ENCODE peak calls at places on chromosomes 11 and 22, in seven cellular contexts. One of them, this sample, is unnamed.

GRCh38 chr22:41447435-41448188 is 1.0 kb upstream of the TOB2 start:
- DNase-seq in adrenal gland: peak; percentile 76
- DNase-seq in suprapubic skin: peak; percentile 85
- DNase-seq in IMR-90: peak; percentile 50
- DNase-seq in thyroid gland: peak; percentile 75
- DNase-seq in prostate gland: peak; percentile 60
- DNase-seq in H1: no peak
- DNase-seq in this sample: peak; percentile 75

GRCh38 chr11:96155627-96156378 is 187.2 kb downstream of the MAML2 start:
- DNase-seq in adrenal gland: peak; percentile 86
- DNase-seq in suprapubic skin: peak; percentile 85
- DNase-seq in IMR-90: peak; percentile 97
- DNase-seq in thyroid gland: peak; percentile 44
- DNase-seq in prostate gland: peak; percentile 42
- DNase-seq in H1: no peak
- DNase-seq in this sample: peak; percentile 69

GRCh38 chr11:6414874-6415328 is 4.0 kb downstream of the APBB1 start:
- DNase-seq in adrenal gland: no peak
- DNase-seq in suprapubic skin: no peak
- DNase-seq in IMR-90: no peak
- DNase-seq in thyroid gland: no peak
- DNase-seq in prostate gland: no peak
- DNase-seq in H1: no peak
- DNase-seq in this sample: no peak

GRCh38 chr11:19359425-19360000 is 118.8 kb upstream of the E2F8 start:
- DNase-seq in adrenal gland: no peak
- DNase-seq in suprapubic skin: no peak
- DNase-seq in IMR-90: peak; percentile 72
- DNase-seq in thyroid gland: peak; percentile 87
- DNase-seq in prostate gland: no peak
- DNase-seq in H1: no peak
- DNase-seq in this sample: no peak

GRCh38 chr11:77311701-77312100 is 10.2 kb upstream of the GDPD4 start:
- DNase-seq in adrenal gland: no peak
- DNase-seq in suprapubic skin: no peak
- DNase-seq in IMR-90: no peak
- DNase-seq in thyroid gland: no peak
- DNase-seq in prostate gland: no peak
- DNase-seq in H1: no peak
- DNase-seq in this sample: no peak

GRCh38 chr22:47586038-47586437 is 823.6 kb downstream of the TBC1D22A start:
- DNase-seq in adrenal gland: no peak
- DNase-seq in suprapubic skin: peak; percentile 3
- DNase-seq in IMR-90: no peak
- DNase-seq in thyroid gland: no peak
- DNase-seq in prostate gland: no peak
- DNase-seq in H1: no peak
- DNase-seq in this sample: no peak

GRCh38 chr11:35919244-35919643 is 24.6 kb upstream of the LDLRAD3 start:
- DNase-seq in adrenal gland: no peak
- DNase-seq in suprapubic skin: no peak
- DNase-seq in IMR-90: peak; percentile 12
- DNase-seq in thyroid gland: no peak
- DNase-seq in prostate gland: no peak
- DNase-seq in H1: no peak
- DNase-seq in this sample: no peak

GRCh38 chr22:37054078-37054440 is 2.5 kb downstream of the KCTD17 start:
- DNase-seq in adrenal gland: no peak
- DNase-seq in suprapubic skin: no peak
- DNase-seq in IMR-90: no peak
- DNase-seq in thyroid gland: no peak
- DNase-seq in prostate gland: no peak
- DNase-seq in H1: no peak
- DNase-seq in this sample: no peak

GRCh38 chr11:1222491-1223345 is at the start of gene MUC5B:
- DNase-seq in adrenal gland: peak; percentile 72
- DNase-seq in suprapubic skin: peak; percentile 52
- DNase-seq in IMR-90: no peak
- DNase-seq in thyroid gland: no peak
- DNase-seq in prostate gland: no peak
- DNase-seq in H1: no peak
- DNase-seq in this sample: peak; percentile 37

GRCh38 chr22:20803696-20804324 is 29.9 kb downstream of the SERPIND1 start:
- DNase-seq in adrenal gland: no peak
- DNase-seq in suprapubic skin: no peak
- DNase-seq in IMR-90: peak; percentile 44
- DNase-seq in thyroid gland: peak; percentile 9
- DNase-seq in prostate gland: no peak
- DNase-seq in H1: peak; percentile 29
- DNase-seq in this sample: peak; percentile 60

DNA sequence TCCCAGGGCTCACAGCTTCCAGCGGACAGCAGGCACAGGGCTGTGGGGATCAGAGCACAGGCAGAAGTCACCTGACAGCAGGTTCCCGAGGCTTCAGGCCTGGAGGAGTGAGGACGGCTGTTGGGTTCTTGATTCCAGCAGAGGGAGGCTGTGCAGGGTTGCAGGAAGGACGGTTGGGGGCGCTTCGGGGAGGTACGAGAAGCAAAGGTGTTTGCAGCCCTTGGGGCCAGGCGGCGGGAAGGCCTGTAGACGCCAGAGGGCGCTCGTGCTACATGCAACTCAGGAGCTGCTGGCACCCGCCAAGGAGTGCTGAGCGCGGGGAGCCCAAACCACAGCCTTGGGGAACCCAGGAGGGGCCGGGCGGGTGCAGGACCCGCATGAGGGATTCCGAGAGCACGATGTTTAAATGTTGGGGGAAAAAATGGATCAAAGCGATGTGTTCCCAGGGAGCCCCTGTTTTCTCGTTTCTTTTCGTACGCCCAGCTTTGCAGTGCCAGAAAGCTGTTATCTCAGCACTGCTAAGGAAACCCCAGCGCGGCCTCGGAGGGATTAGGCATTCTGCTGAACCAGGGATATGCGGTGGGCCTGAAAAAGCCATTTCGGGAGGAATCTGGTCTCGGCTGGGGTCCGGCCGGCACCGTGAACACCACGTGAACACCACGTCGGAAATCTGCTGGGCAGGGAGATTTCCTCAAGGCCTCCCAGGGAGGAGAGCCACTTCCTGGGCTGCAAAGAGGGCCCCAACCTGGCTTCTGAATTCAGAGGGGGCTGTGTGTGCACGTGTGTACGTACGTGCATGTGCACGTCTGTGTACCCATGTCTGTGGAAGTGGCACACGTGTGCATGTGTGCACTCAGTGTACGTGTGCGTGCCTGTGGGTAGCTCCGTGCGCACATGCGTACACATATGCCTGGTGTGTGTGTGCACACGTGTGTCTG is 88.2 kb downstream of the KCNQ1 start:
- DNase-seq in adrenal gland: peak; percentile 96
- DNase-seq in suprapubic skin: peak; percentile 94
- DNase-seq in IMR-90: peak; percentile 85
- DNase-seq in thyroid gland: peak; percentile 89
- DNase-seq in prostate gland: peak; percentile 91
- DNase-seq in H1: peak; percentile 96
- DNase-seq in this sample: peak; percentile 95
- TF ChIP-seq POLR2A in adrenal gland: peak; percentile 22
- TF ChIP-seq POLR2A in suprapubic skin: no peak
- TF ChIP-seq POLR2A in IMR-90: peak; percentile 59
- TF ChIP-seq POLR2A in thyroid gland: no peak
- TF ChIP-seq POLR2A in prostate gland: no peak
- TF ChIP-seq POLR2A in H1: no peak
- TF ChIP-seq POLR2A in this sample: no peak

DNA sequence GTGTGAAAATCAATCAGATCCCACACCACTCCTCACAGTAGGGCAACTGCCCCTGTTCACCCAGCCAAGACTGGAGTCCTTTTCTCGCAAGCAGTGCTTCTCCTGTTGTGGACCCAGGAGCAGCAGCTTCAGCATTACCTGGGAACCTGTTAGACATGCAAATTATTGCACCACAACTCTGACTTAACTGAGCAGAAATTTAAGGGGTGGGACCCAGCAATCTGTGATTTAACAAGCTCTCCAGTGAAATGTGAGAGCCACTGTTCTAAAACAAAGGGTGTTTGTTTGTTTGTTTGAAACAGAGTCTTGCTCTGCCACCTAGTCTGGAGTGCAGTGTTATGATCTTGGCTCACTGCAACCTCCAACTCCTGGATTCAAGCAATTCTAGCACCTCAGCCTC is 591.4 kb downstream of the SOX6 start:
- DNase-seq in adrenal gland: no peak
- DNase-seq in suprapubic skin: no peak
- DNase-seq in IMR-90: no peak
- DNase-seq in thyroid gland: peak; percentile 20
- DNase-seq in prostate gland: no peak
- DNase-seq in H1: no peak
- DNase-seq in this sample: no peak
- H3K27ac ChIP-seq in adrenal gland: no peak overlapping the region
- H3K27ac ChIP-seq in suprapubic skin: peak overlapping the region; percentile 54
- H3K27ac ChIP-seq in IMR-90: no peak overlapping the region
- H3K27ac ChIP-seq in thyroid gland: no peak overlapping the region
- H3K27ac ChIP-seq in prostate gland: no peak overlapping the region
- H3K27ac ChIP-seq in H1: no peak overlapping the region
- H3K27ac ChIP-seq in this sample: no peak overlapping the region

DNA sequence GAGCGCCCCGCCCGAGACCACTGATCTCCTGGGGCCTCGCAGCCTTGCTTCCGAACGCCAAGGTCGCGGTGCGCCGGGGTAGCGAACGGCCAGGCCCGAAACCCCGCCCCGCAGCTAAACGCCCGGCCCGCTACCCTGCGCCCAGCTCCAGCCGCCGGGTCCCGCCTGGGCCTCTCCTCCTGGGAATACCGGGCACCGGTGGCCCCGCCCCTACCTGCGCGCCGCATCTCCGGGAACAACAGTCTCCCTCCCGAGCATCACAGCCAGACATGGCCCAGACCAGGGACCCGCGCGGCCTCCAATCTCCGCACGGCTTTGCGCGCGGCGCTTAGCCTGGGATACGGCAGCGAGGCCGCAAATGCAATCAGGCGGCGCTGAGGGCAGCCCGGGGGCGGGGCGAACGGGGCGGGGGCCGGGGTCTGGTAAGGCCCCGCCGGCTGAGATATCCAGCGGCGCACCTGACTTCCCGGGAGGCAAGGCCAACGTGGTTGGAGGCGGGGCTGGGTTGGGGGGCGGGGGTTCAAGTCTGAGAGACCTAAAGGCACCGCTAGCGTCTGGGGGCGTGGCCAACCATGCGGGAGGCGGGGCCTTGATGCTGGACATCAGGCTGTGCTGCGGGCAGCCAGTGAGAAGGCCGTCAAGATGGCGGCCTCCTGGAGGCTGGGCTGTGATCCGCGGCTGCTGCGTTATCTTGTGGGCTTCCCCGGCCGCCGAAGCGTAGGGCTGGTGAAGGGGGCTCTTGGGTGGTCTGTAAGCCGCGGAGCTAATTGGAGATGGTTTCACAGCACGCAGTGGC is at the start of the genes APIP and PDHX:
- DNase-seq in adrenal gland: peak; percentile 100
- DNase-seq in suprapubic skin: peak; percentile 99
- DNase-seq in IMR-90: peak; percentile 99
- DNase-seq in thyroid gland: peak; percentile 100
- DNase-seq in prostate gland: peak; percentile 99
- DNase-seq in H1: peak; percentile 98
- DNase-seq in this sample: peak; percentile 99
- TF ChIP-seq POLR2A in adrenal gland: peak; percentile 96
- TF ChIP-seq POLR2A in suprapubic skin: peak; percentile 93
- TF ChIP-seq POLR2A in IMR-90: peak; percentile 98
- TF ChIP-seq POLR2A in thyroid gland: peak; percentile 91
- TF ChIP-seq POLR2A in prostate gland: peak; percentile 99
- TF ChIP-seq POLR2A in H1: peak; percentile 98
- TF ChIP-seq POLR2A in this sample: peak; percentile 91

GRCh38 chr22:40210814-40211213 is 33.1 kb downstream of the TNRC6B start:
- DNase-seq in adrenal gland: no peak
- DNase-seq in suprapubic skin: no peak
- DNase-seq in IMR-90: no peak
- DNase-seq in thyroid gland: no peak
- DNase-seq in prostate gland: no peak
- DNase-seq in H1: no peak
- DNase-seq in this sample: no peak

GRCh38 chr22:40212126-40212525 is 34.4 kb downstream of the TNRC6B start:
- DNase-seq in adrenal gland: no peak
- DNase-seq in suprapubic skin: peak; percentile 46
- DNase-seq in IMR-90: no peak
- DNase-seq in thyroid gland: no peak
- DNase-seq in prostate gland: no peak
- DNase-seq in H1: no peak
- DNase-seq in this sample: no peak

GRCh38 chr22:40211481-40212052 is 33.8 kb downstream of the TNRC6B start:
- DNase-seq in adrenal gland: no peak
- DNase-seq in suprapubic skin: peak; percentile 35
- DNase-seq in IMR-90: no peak
- DNase-seq in thyroid gland: no peak
- DNase-seq in prostate gland: no peak
- DNase-seq in H1: no peak
- DNase-seq in this sample: no peak

GRCh38 chr22:40206561-40206960 is 28.8 kb downstream of the TNRC6B start:
- DNase-seq in adrenal gland: no peak
- DNase-seq in suprapubic skin: no peak
- DNase-seq in IMR-90: no peak
- DNase-seq in thyroid gland: no peak
- DNase-seq in prostate gland: no peak
- DNase-seq in H1: no peak
- DNase-seq in this sample: no peak

DNA sequence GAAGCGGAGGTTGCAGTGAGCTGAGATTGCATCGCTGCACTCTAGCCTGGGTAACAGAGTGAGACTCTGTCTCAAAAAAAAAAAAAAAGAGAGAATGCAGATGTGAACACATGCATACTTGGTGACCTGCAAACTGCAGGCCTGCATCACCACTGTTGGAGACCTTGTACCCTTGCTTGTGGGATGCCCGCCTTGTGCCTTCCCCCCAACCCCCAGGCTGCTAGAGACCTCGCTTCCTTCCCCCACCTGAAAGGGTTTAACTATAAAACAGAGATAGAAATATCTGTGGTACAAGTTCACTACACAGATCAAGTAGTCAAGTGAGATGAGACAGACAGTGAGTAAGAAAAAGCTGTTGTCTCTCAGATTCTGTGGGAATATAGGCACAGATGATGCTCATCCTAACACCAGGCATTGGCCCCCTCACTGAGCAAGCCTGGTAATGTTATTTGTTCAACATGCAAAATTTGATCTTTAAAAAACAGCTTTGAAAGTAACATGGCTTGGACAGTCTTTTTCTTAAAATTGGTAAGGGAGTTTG is 32.3 kb downstream of the TNRC6B start:
- DNase-seq in adrenal gland: no peak
- DNase-seq in suprapubic skin: no peak
- DNase-seq in IMR-90: no peak
- DNase-seq in thyroid gland: no peak
- DNase-seq in prostate gland: no peak
- DNase-seq in H1: no peak
- DNase-seq in this sample: no peak
- H3K27ac ChIP-seq in adrenal gland: no peak overlapping the region
- H3K27ac ChIP-seq in suprapubic skin: no peak overlapping the region
- H3K27ac ChIP-seq in IMR-90: no peak overlapping the region
- H3K27ac ChIP-seq in thyroid gland: no peak overlapping the region
- H3K27ac ChIP-seq in prostate gland: no peak overlapping the region
- H3K27ac ChIP-seq in H1: no peak overlapping the region
- H3K27ac ChIP-seq in this sample: no peak overlapping the region